ENCODE peak calls at places on chromosomes 12 and 14, in six cellular contexts. O is neural progenitor cell; I is activated CD4-positive, alpha-beta T cell treated with anti-CD3 and anti-CD28 coated beads for 36 hours; Z is IMR-90; W is EH; R is T-helper 9 cell. U is an unnamed sample.

GRCh38 chr12:128783129-128783574 is 40.6 kb downstream of the SLC15A4 start:
- DNase-seq in O (no peak), I (peak), Z (peak), W (peak), R (no peak), U (no peak)

GRCh38 chr12:58433969-58434368 is 486.3 kb downstream of the LRIG3 start:
- DNase-seq in O (no peak), I (no peak), Z (peak), W (peak), R (no peak), U (no peak)

GRCh38 chr12:24617471-24617870 is 331.4 kb downstream of the BCAT1 start:
- DNase-seq in O (no peak), I (no peak), Z (peak), W (peak), R (no peak), U (no peak)

GRCh38 chr14:36222952-36223468 is 46.5 kb upstream of the PTCSC3 start:
- DNase-seq in O (no peak), I (no peak), Z (peak), W (no peak), R (no peak), U (no peak)

GRCh38 chr12:57139796-57140649 is 7.4 kb downstream of the LRP1-AS start:
- DNase-seq in O (no peak), I (no peak), Z (peak), W (peak), R (no peak), U (no peak)

GRCh38 chr12:70535896-70536374 is 101.3 kb downstream of the PTPRB start:
- DNase-seq in O (no peak), I (no peak), Z (no peak), W (no peak), R (no peak), U (peak)

GRCh38 chr12:25436206-25436912 is 116.7 kb downstream of the LMNTD1 start:
- DNase-seq in O (peak), I (peak), Z (peak), W (peak), R (no peak), U (peak)

GRCh38 chr12:7212678-7213077 is 23.2 kb downstream of the PEX5 start:
- DNase-seq in O (no peak), I (no peak), Z (no peak), W (no peak), R (no peak), U (no peak)

GRCh38 chr12:115213538-115213961 is 529.6 kb upstream of the TBX3 start:
- DNase-seq in O (peak), I (no peak), Z (no peak), W (no peak), R (no peak), U (no peak)

GRCh38 chr12:42145197-42145549 is 499 bp upstream of the GXYLT1 start:
- DNase-seq in O (peak), I (peak), Z (peak), W (no peak), R (no peak), U (no peak)

GRCh38 chr12:1832801-1833595 is 12.6 kb downstream of the LRTM2 start:
- DNase-seq in O (peak), I (no peak), Z (no peak), W (no peak), R (no peak), U (no peak)

GRCh38 chr12:94922561-94922960 is 80.9 kb downstream of the NDUFA12 start:
- DNase-seq in O (peak), I (no peak), Z (no peak), W (no peak), R (no peak), U (no peak)

GRCh38 chr12:75977952-75978671 is 53.5 kb downstream of the PHLDA1 start:
- DNase-seq in O (no peak), I (peak), Z (peak), W (peak), R (peak), U (no peak)

GRCh38 chr12:2265461-2266167 is 212.8 kb downstream of the CACNA1C start:
- DNase-seq in O (no peak), I (no peak), Z (no peak), W (peak), R (no peak), U (no peak)

GRCh38 chr12:108175310-108175709 is 46.2 kb downstream of the WSCD2 start:
- DNase-seq in O (peak), I (no peak), Z (no peak), W (no peak), R (no peak), U (no peak)

GRCh38 chr12:26090853-26091510 is 33.9 kb downstream of the BHLHE41 start:
- DNase-seq in O (no peak), I (no peak), Z (peak), W (peak), R (no peak), U (no peak)